ENCODE peak calls at places on chromosome 3, in five cellular contexts. D, N, V, Q and Z are unnamed samples. For H3K4me1, the result is how much of the 10 kb centered on the place peaks cover.

GRCh38 chr3:197520311-197521276 is 35.2 kb downstream of the BDH1 start:
- DNase-seq in D (peak), N (no peak), V (peak), Q (no peak), Z (peak)

GRCh38 chr3:115146032-115146417 is 1.1 kb downstream of the ZBTB20 start:
- DNase-seq in D (peak), N (peak), V (peak), Q (peak), Z (peak)

GRCh38 chr3:107220538-107220937 is 156.7 kb upstream of the CCDC54 start:
- DNase-seq in D (no peak), N (no peak), V (no peak), Q (no peak), Z (no peak)

GRCh38 chr3:46667061-46667621 is 26.3 kb downstream of the ALS2CL start:
- DNase-seq in D (peak), N (peak), V (no peak), Q (peak), Z (peak)

GRCh38 chr3:48478631-48479555 is 25.1 kb downstream of the SHISA5 start:
- DNase-seq in D (no peak), N (no peak), V (no peak), Q (no peak), Z (no peak)

GRCh38 chr3:115525726-115526125 is 97.6 kb upstream of the GAP43 start:
- DNase-seq in D (no peak), N (no peak), V (no peak), Q (no peak), Z (no peak)

GRCh38 chr3:34650131-34650530 is 851.7 kb downstream of the PDCD6IP start:
- DNase-seq in D (no peak), N (no peak), V (no peak), Q (no peak), Z (no peak)

GRCh38 chr3:183285828-183286457 is 32.9 kb downstream of the B3GNT5 start:
- DNase-seq in D (peak), N (peak), V (peak), Q (peak), Z (peak)

GRCh38 chr3:48155122-48155521 is 33.1 kb downstream of the CDC25A start:
- DNase-seq in D (no peak), N (no peak), V (peak), Q (no peak), Z (no peak)

GRCh38 chr3:66348696-66349095 is 127.9 kb downstream of the SLC25A26 start:
- DNase-seq in D (no peak), N (peak), V (no peak), Q (no peak), Z (no peak)

GRCh38 chr3:122977645-122978466 is 49.7 kb downstream of the SEMA5B start:
- DNase-seq in D (no peak), N (peak), V (no peak), Q (no peak), Z (peak)

GRCh38 chr3:13015286-13016082 is 57.7 kb downstream of the IQSEC1 start:
- DNase-seq in D (peak), N (peak), V (no peak), Q (peak), Z (peak)

GRCh38 chr3:21462151-21462550 is 288.9 kb downstream of the ZNF385D start:
- DNase-seq in D (no peak), N (no peak), V (no peak), Q (no peak), Z (no peak)

GRCh38 chr3:53114011-53114400 is 16.2 kb downstream of the RFT1 start:
- DNase-seq in D (peak), N (peak), V (peak), Q (peak), Z (peak)

GRCh38 chr3:60225848-60226247 is 1025.4 kb downstream of the FHIT start:
- DNase-seq in D (no peak), N (no peak), V (no peak), Q (no peak), Z (no peak)

GRCh38 chr3:127172670-127173515 is 20.0 kb upstream of the PRR23E start:
- DNase-seq in D (no peak), N (no peak), V (no peak), Q (no peak), Z (peak)

GRCh38 chr3:182879031-182879611 is 85.8 kb downstream of the ATP11B start:
- DNase-seq in D (no peak), N (no peak), V (no peak), Q (no peak), Z (no peak)

GRCh38 chr3:49378249-49378899 is 20.2 kb upstream of the GPX1 start:
- DNase-seq in D (peak), N (peak), V (no peak), Q (no peak), Z (peak)

GRCh38 chr3:13121553-13122001 is 48.3 kb upstream of the IQSEC1 start:
- DNase-seq in D (no peak), N (no peak), V (no peak), Q (peak), Z (no peak)

GRCh38 chr3:157614896-157615295 is 111.7 kb upstream of the VEPH1 start:
- DNase-seq in D (no peak), N (no peak), V (no peak), Q (no peak), Z (no peak)

GRCh38 chr3:10804183-10804648 is 11.8 kb upstream of the SLC6A11 start:
- DNase-seq in D (no peak), N (no peak), V (no peak), Q (no peak), Z (no peak)

GRCh38 chr3:183161552-183162345 is 785 bp downstream of the LAMP3 start:
- DNase-seq in D (no peak), N (no peak), V (no peak), Q (no peak), Z (no peak)

GRCh38 chr3:146104068-146104467 is 56.9 kb downstream of the PLOD2 start:
- DNase-seq in D (no peak), N (no peak), V (no peak), Q (no peak), Z (no peak)

GRCh38 chr3:181711325-181712135 is at the start of gene SOX2:
- DNase-seq in D (peak), N (no peak), V (peak), Q (peak), Z (peak)

GRCh38 chr3:56125358-56126005 is 342.8 kb downstream of the ERC2 start:
- DNase-seq in D (no peak), N (no peak), V (peak), Q (peak), Z (no peak)

GRCh38 chr3:137332296-137332695 is 374.5 kb downstream of the IL20RB start:
- DNase-seq in D (no peak), N (no peak), V (no peak), Q (no peak), Z (no peak)

GRCh38 chr3:66738625-66739330 is 238.0 kb upstream of the LRIG1 start:
- DNase-seq in D (no peak), N (no peak), V (no peak), Q (no peak), Z (no peak)

GRCh38 chr3:110881069-110881468 is 190.5 kb upstream of the NECTIN3 start:
- DNase-seq in D (peak), N (peak), V (no peak), Q (peak), Z (peak)

GRCh38 chr3:7546219-7546618 is 685.3 kb downstream of the GRM7 start:
- DNase-seq in D (no peak), N (peak), V (no peak), Q (no peak), Z (no peak)

GRCh38 chr3:39086066-39086657 is 21.3 kb downstream of the GORASP1 start:
- DNase-seq in D (no peak), N (no peak), V (no peak), Q (no peak), Z (no peak)

GRCh38 chr3:45612918-45613602 is 18.5 kb downstream of the LIMD1 start:
- DNase-seq in D (peak), N (no peak), V (no peak), Q (no peak), Z (no peak)
- H3K4me1 ChIP-seq in D (under half), N (half or more), V (half or more), Q (under half), Z (half or more)

GRCh38 chr3:129933471-129933870 is 40.0 kb upstream of the TMCC1 start:
- DNase-seq in D (no peak), N (no peak), V (no peak), Q (peak), Z (no peak)

GRCh38 chr3:129938140-129938930 is 36.2 kb upstream of the TRH start:
- DNase-seq in D (no peak), N (no peak), V (no peak), Q (peak), Z (no peak)

GRCh38 chr3:129934234-129935123 is 40.0 kb upstream of the TRH start:
- DNase-seq in D (no peak), N (no peak), V (peak), Q (peak), Z (no peak)

GRCh38 chr3:129937717-129938116 is 36.8 kb upstream of the TRH start:
- DNase-seq in D (no peak), N (no peak), V (no peak), Q (no peak), Z (no peak)

GRCh38 chr3:129936757-129937156 is 37.8 kb upstream of the TRH start:
- DNase-seq in D (peak), N (peak), V (no peak), Q (peak), Z (no peak)
- H3K4me3 ChIP-seq in D (peak), N (peak), V (peak), Q (peak), Z (peak)

GRCh38 chr3:134314588-134315285 is 59.5 kb downstream of the AMOTL2 start:
- DNase-seq in D (no peak), N (peak), V (no peak), Q (no peak), Z (no peak)
- H3K4me1 ChIP-seq in D (under half), N (under half), V (half or more), Q (under half), Z (half or more)

GRCh38 chr3:194396897-194397756 is 1.9 kb downstream of the GP5 start:
- DNase-seq in D (no peak), N (no peak), V (no peak), Q (no peak), Z (peak)

GRCh38 chr3:194395201-194395600 is 3.9 kb downstream of the GP5 start:
- DNase-seq in D (no peak), N (no peak), V (no peak), Q (no peak), Z (no peak)

GRCh38 chr3:194395767-194396527 is 3.1 kb downstream of the GP5 start:
- DNase-seq in D (peak), N (peak), V (no peak), Q (peak), Z (peak)

GRCh38 chr3:194397757-194398312 is 1.2 kb downstream of the GP5 start:
- DNase-seq in D (no peak), N (no peak), V (no peak), Q (no peak), Z (peak)

GRCh38 chr3:194396561-194396896 is 2.5 kb downstream of the GP5 start:
- DNase-seq in D (no peak), N (no peak), V (no peak), Q (no peak), Z (peak)
- H3K4me3 ChIP-seq in D (peak), N (peak), V (no peak), Q (peak), Z (peak)

DNA sequence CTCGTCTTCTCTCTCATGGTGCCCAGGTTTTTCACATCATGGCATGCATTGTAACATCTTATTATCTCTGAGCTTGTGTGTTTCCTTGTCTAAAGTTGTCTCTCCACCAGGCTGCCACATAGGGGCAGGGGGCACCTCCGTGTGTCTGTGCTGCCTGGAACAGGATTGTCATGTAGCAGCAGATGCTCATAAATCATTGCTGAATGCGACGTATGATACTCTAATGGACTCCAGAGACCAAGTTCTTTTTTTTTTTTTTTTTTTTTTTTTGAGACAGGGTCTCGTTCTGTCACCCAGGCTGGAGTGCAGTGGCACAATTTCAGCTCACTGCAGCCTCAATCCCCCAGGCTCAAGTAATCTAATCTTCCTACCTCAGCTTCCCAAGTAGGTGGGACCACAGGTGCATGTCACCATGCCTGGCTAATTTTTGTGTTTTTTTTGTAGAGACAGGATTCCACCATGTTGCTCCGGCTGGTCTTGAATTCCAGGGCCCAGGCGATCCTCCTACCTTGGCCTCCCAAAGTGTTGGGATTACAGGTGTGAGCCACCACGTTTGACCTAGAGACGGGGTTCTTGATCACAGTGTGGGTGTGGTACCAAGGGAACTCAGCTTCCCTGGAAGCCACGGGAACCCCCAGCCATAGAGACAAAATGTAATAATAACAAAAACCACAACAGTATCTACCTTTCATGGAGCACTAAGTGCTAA is 4.7 kb upstream of the DNASE1L3 start:
- DNase-seq in D (no peak), N (no peak), V (no peak), Q (no peak), Z (no peak)
- H3K4me1 ChIP-seq in D (under half), N (under half), V (under half), Q (under half), Z (under half)

GRCh38 chr3:65029130-65029529 is 341.3 kb upstream of the ADAMTS9 start:
- DNase-seq in D (no peak), N (no peak), V (no peak), Q (no peak), Z (no peak)

GRCh38 chr3:65030014-65030627 is 342.3 kb upstream of the ADAMTS9 start:
- DNase-seq in D (no peak), N (no peak), V (no peak), Q (no peak), Z (no peak)

GRCh38 chr3:65033577-65033976 is 345.8 kb upstream of the ADAMTS9 start:
- DNase-seq in D (no peak), N (no peak), V (no peak), Q (no peak), Z (no peak)

GRCh38 chr3:65028024-65028423 is 340.2 kb upstream of the ADAMTS9 start:
- DNase-seq in D (no peak), N (no peak), V (no peak), Q (no peak), Z (no peak)

GRCh38 chr3:65030847-65031463 is 343.2 kb upstream of the ADAMTS9 start:
- DNase-seq in D (no peak), N (no peak), V (peak), Q (no peak), Z (no peak)
- H3K4me3 ChIP-seq in D (no peak), N (no peak), V (no peak), Q (no peak), Z (no peak)

GRCh38 chr3:31882431-31882830 is 98.6 kb downstream of the OSBPL10 start:
- DNase-seq in D (no peak), N (no peak), V (no peak), Q (no peak), Z (no peak)
- H3K4me1 ChIP-seq in D (under half), N (under half), V (under half), Q (under half), Z (under half)

DNA sequence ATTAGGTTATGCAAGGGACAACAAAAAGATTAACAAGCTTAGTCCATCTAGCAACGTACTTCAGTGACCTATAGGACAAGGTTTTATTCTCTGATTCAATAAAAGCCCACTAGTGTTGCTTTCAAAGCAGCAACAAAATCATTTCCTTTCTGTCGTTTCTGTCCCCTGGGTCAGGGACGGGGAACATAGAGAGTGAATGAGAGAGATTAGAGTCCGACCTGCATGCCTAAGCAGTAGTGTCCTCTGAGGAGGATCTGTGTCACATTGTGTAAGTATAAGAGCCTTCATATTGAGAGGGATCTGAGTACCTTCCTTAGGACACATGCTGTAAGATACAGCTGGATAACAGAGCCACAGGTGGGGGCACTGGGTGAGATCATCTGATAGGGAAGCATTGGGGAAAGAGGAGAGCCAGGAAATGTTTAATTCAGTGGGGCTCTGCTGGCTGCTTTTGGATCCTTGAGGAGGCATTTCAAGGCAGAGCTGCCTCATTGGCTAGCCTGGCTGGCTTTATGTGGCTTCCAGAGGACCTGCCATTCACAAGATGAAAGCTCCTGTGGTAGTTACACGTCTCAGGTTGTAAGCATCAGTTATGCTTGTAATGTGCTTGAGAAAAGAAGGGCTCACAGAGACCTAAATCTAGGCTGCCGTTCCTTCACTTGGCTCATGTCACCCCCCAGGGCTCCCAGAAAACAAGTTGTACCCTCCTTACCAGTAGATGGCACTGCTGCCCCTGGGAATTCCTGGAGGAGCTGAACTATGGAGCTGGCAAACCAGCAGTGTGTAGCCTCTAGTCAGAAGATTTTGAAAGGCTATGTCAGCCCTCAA is 2.7 kb downstream of the TMEM108 start:
- DNase-seq in D (peak), N (peak), V (peak), Q (peak), Z (peak)
- H3K4me3 ChIP-seq in D (no peak), N (no peak), V (no peak), Q (no peak), Z (no peak)